ENCODE peak calls at places on chromosomes 4 and X, in five cellular contexts. V is endothelial cell of umbilical vein, U is left lung, F is AG04450, N is PC-9. D is an unnamed sample. For H3K27me3, the result is how much of the 10 kb centered on the place peaks cover.

GRCh38 chr4:101306764-101307615 is 40.3 kb downstream of the PPP3CA start:
- DNase-seq in V (no peak), U (no peak), N (no peak), F (no peak), D (no peak)

GRCh38 chrX:134186362-134187121 is 50.4 kb upstream of the CCDC160 start:
- DNase-seq in V (no peak), F (no peak), U (no peak), N (peak), D (no peak)

GRCh38 chrX:102723456-102723855 is 2.9 kb downstream of the GPRASP3 start:
- DNase-seq in V (no peak), F (no peak), N (no peak), U (no peak), D (no peak)

GRCh38 chr4:84920591-84920990 is 45.9 kb downstream of the WDFY3 start:
- DNase-seq in N (no peak), F (peak), V (peak), U (no peak), D (no peak)

GRCh38 chr4:20249333-20249732 is 2.4 kb upstream of the SLIT2 start:
- DNase-seq in U (no peak), F (no peak), N (no peak), V (peak), D (no peak)

GRCh38 chrX:39693298-39693697 is 404.5 kb downstream of the BCOR start:
- DNase-seq in F (no peak), U (no peak), V (no peak), N (no peak), D (no peak)

GRCh38 chrX:49727847-49728246 is 32.1 kb upstream of the PAGE1 start:
- DNase-seq in F (no peak), U (no peak), N (no peak), V (no peak), D (no peak)

GRCh38 chr4:60344908-60345307 is 855.2 kb upstream of the ADGRL3 start:
- DNase-seq in V (no peak), F (no peak), N (no peak), U (no peak), D (no peak)

GRCh38 chrX:40158036-40158706 is 60.4 kb upstream of the BCOR start:
- DNase-seq in V (no peak), F (no peak), N (no peak), U (no peak), D (no peak)

GRCh38 chr4:1883583-1883982 is 12.4 kb downstream of the NSD2 start:
- DNase-seq in F (no peak), U (no peak), V (no peak), N (no peak), D (no peak)

GRCh38 chr4:158280856-158281255 is 70.6 kb downstream of the TMEM144 start:
- DNase-seq in U (no peak), N (no peak), F (no peak), V (no peak), D (no peak)

GRCh38 chrX:43741843-43742573 is 85.9 kb downstream of the MAOA start:
- DNase-seq in V (no peak), F (no peak), N (no peak), U (no peak), D (no peak)

GRCh38 chrX:39654952-39655351 is 442.8 kb downstream of the BCOR start:
- DNase-seq in F (no peak), N (no peak), V (no peak), U (no peak), D (no peak)

GRCh38 chr4:25234390-25235367 is 846 bp downstream of the PI4K2B start:
- DNase-seq in U (peak), N (peak), F (peak), V (peak), D (no peak)

GRCh38 chr4:151034829-151035228 is 19.7 kb upstream of the LRBA start:
- DNase-seq in F (no peak), N (no peak), V (no peak), U (no peak), D (no peak)

GRCh38 chrX:72346306-72346949 is 40.7 kb upstream of the CITED1 start:
- DNase-seq in V (no peak), N (no peak), F (no peak), U (no peak), D (no peak)

GRCh38 chr4:15457401-15458201 is 12.1 kb upstream of the CC2D2A start:
- DNase-seq in V (peak), N (no peak), U (no peak), F (no peak), D (no peak)

GRCh38 chr4:104494822-104495559 is at the start of gene CXXC4:
- DNase-seq in F (no peak), U (peak), V (peak), N (no peak), D (no peak)

GRCh38 chr4:139208404-139208945 is 31.5 kb upstream of the ELF2 start:
- DNase-seq in V (no peak), F (peak), U (no peak), N (no peak), D (no peak)

GRCh38 chr4:110793890-110794588 is 171.2 kb upstream of the PITX2 start:
- DNase-seq in F (no peak), N (no peak), V (no peak), U (no peak), D (no peak)

GRCh38 chr4:40055379-40055872 is 1.2 kb upstream of the N4BP2 start:
- DNase-seq in V (no peak), N (no peak), F (no peak), U (no peak), D (no peak)
- H3K4me3 ChIP-seq in V (peak), N (peak), F (peak), U (peak), D (peak)

GRCh38 chr4:156111706-156112105 is 158.0 kb upstream of the CTSO start:
- DNase-seq in U (no peak), F (no peak), N (no peak), V (no peak), D (no peak)

GRCh38 chr4:156109943-156110925 is 156.6 kb upstream of the CTSO start:
- DNase-seq in N (no peak), U (no peak), V (peak), F (no peak), D (no peak)

GRCh38 chr4:156118821-156119220 is 165.2 kb upstream of the CTSO start:
- DNase-seq in U (no peak), F (no peak), N (no peak), V (no peak), D (no peak)

GRCh38 chr4:156113138-156113537 is 159.5 kb upstream of the CTSO start:
- DNase-seq in F (no peak), V (no peak), N (no peak), U (no peak), D (no peak)
- TF ChIP-seq CTCF in F (peak), V (no peak), N (peak), U (no peak), D (peak)

DNA sequence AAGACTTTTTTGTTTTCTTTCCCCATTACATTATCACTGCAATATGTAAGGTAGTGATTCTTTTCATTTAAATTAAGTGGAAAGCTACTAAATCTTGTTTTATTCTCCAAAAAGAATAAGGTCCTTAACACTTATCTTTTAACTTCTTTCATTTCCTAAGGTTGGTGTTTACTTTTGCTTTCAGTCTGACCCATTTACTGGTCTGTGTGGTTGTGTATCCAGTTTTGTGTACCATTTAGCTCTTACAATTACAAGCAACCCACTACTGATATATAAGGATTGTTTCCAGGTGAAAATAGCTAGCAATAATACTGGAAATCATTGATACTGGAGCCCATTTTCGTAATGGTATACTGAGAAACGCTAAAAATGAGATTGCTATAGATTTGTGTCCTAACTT is 123.1 kb upstream of the CXorf66 start:
- DNase-seq in F (no peak), U (no peak), V (no peak), N (no peak), D (no peak)
- H3K27me3 ChIP-seq in F (under half), U (under half), V (under half), N (under half), D (under half)

DNA sequence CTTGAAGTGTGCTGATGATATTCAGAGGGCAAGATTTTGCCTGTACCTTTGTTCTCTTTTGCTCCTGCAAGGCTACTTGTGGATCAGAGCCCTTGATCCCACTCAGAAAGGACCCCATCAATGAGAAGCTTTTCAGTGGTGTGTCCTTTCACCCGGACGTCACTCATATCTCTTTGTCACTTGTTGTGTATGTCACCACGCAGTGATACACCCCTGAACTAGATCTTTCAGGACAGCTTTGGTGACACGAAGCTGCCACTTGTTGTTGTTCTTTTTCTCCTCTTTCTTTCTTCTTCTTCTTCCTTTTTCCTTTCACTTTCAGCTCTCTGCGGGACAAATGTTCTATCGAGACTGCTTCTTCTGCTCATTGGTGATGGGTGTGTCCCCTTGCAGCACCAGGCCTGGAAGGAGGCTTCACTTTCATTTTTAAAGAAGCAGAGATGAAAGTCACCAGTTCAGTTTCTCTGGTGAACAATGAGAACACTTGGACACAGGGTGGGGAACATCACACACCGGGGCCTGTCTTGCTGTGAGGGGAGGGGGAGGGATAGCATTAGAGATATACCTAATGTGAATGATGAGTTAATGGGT is 83.6 kb downstream of the NBDY start:
- DNase-seq in U (no peak), F (no peak), N (no peak), V (peak), D (no peak)
- H3K4me3 ChIP-seq in U (no peak), F (no peak), N (no peak), V (no peak), D (no peak)

DNA sequence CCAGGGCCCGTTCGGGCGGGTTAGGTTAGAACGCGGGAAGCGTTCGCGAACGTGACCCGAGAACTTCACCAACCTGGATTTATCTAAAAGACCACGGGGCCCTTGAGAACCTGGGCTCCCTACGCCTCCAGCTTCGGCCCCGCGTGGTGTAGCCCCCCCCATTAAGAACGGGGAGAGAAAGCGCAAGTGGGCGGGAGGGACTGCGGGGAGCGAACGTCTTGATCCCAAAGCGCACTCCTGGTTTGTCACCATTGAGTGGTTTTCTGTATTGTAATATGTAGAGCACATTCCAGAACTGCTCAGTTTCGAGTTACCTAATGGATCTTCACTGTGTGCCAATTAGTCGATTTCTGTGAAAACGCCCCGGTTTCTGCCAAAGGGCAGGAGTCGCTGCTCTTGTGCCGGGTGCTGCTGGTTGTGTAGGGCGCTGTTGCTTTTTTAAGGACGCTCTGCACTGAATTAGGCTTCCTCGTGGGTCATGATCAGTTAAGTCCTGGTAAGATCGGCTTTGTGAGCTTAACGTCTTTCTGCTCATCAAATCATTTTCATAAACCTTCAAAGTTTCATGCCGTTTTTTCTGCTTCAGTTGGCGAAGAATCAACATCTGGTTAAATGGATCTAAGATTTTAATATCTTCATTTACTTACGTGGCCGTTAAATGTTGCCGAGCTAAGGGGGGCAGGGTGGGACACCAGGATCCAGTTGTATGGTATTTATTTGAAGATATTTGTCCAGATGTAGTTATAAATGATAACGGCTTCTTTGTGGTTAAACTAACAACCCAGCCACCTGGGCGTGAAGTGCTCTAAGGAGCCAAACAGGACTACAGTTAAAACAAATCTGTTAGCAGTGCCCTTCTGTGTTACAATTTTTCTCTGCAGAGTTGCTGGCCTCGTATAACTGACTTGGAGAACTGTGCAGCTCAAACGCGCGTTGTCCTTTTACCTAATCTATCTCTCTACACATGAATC is 808 bp downstream of the MND1 start:
- DNase-seq in N (peak), U (peak), F (no peak), V (peak), D (no peak)
- TF ChIP-seq CTCF in N (no peak), U (no peak), F (peak), V (no peak), D (no peak)

DNA sequence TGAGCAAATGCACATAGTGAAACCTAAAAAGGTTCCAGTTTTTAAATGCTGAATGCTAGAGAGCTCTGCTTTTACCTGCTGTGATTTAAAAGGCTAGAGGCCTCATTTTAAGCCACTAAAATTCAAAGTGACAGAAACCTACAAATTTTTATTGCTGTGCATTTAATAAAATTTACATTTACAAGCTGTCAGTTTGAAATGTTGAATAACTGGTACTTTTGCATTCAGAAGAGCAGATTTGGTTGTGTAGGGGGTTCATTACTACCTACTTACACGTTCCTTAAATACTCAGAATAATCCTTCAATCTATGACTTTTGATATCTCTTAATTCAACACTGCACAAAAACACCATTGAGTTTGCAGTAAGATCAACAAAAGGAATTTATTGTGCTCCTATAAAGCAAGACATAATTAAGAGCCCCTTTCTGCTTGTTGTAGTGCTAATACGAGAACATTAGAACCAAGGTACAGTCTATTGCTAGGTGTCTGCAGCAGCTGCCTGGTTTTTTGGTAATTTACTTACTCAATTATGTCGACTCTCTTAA is 27.9 kb downstream of the NKX3-2 start:
- DNase-seq in V (no peak), U (no peak), N (no peak), F (no peak), D (no peak)
- H3K27me3 ChIP-seq in V (half or more), U (half or more), N (under half), F (under half), D (under half)

D was measured in kidney epithelial cell.